ENCODE peak calls at places on chromosomes 11 and 22, in ten cellular contexts. One of them, this sample, is unnamed.

GRCh38 chr11:123308077-123308476 is 113.0 kb upstream of the CLMP start:
- DNase-seq in K562: no peak
- DNase-seq in HepG2: no peak
- DNase-seq in IMR-90: peak
- DNase-seq in uterus: no peak
- DNase-seq in tibial nerve: peak
- DNase-seq in body of pancreas: no peak
- DNase-seq in right lobe of liver: no peak
- DNase-seq in NB4: peak
- DNase-seq in lower leg skin: no peak
- DNase-seq in this sample: no peak

GRCh38 chr11:66864172-66864901 is 7.5 kb downstream of the LRFN4 start:
- DNase-seq in K562: no peak
- DNase-seq in uterus: no peak
- DNase-seq in NB4: no peak
- DNase-seq in HepG2: no peak
- DNase-seq in tibial nerve: no peak
- DNase-seq in IMR-90: no peak
- DNase-seq in lower leg skin: no peak
- DNase-seq in right lobe of liver: no peak
- DNase-seq in body of pancreas: no peak
- DNase-seq in this sample: no peak

GRCh38 chr11:1224491-1225385 is 1.9 kb downstream of the MUC5B start:
- DNase-seq in K562: no peak
- DNase-seq in tibial nerve: no peak
- DNase-seq in HepG2: no peak
- DNase-seq in lower leg skin: no peak
- DNase-seq in uterus: no peak
- DNase-seq in right lobe of liver: peak
- DNase-seq in NB4: no peak
- DNase-seq in body of pancreas: no peak
- DNase-seq in IMR-90: no peak
- DNase-seq in this sample: no peak

GRCh38 chr22:31995046-31995445 is 48.0 kb upstream of the SLC5A1 start:
- DNase-seq in K562: no peak
- DNase-seq in NB4: peak
- DNase-seq in lower leg skin: no peak
- DNase-seq in right lobe of liver: no peak
- DNase-seq in IMR-90: no peak
- DNase-seq in tibial nerve: no peak
- DNase-seq in uterus: no peak
- DNase-seq in body of pancreas: no peak
- DNase-seq in HepG2: no peak
- DNase-seq in this sample: peak

GRCh38 chr11:134524201-134524600 is 112.2 kb upstream of the B3GAT1 start:
- DNase-seq in right lobe of liver: peak
- DNase-seq in tibial nerve: no peak
- DNase-seq in body of pancreas: no peak
- DNase-seq in K562: no peak
- DNase-seq in uterus: no peak
- DNase-seq in NB4: no peak
- DNase-seq in HepG2: no peak
- DNase-seq in lower leg skin: no peak
- DNase-seq in IMR-90: no peak
- DNase-seq in this sample: no peak

GRCh38 chr11:70671083-70671482 is 272.8 kb downstream of the CTTN start:
- DNase-seq in K562: peak
- DNase-seq in right lobe of liver: no peak
- DNase-seq in NB4: peak
- DNase-seq in HepG2: no peak
- DNase-seq in body of pancreas: no peak
- DNase-seq in uterus: no peak
- DNase-seq in IMR-90: no peak
- DNase-seq in tibial nerve: no peak
- DNase-seq in lower leg skin: no peak
- DNase-seq in this sample: no peak

GRCh38 chr11:65558002-65558784 is at the start of gene LTBP3:
- DNase-seq in tibial nerve: peak
- DNase-seq in body of pancreas: peak
- DNase-seq in right lobe of liver: peak
- DNase-seq in uterus: peak
- DNase-seq in NB4: peak
- DNase-seq in lower leg skin: no peak
- DNase-seq in K562: peak
- DNase-seq in HepG2: peak
- DNase-seq in IMR-90: peak
- DNase-seq in this sample: peak

GRCh38 chr22:38304526-38304925 is 12.7 kb downstream of the CSNK1E start:
- DNase-seq in right lobe of liver: no peak
- DNase-seq in HepG2: no peak
- DNase-seq in body of pancreas: no peak
- DNase-seq in NB4: no peak
- DNase-seq in K562: no peak
- DNase-seq in tibial nerve: no peak
- DNase-seq in IMR-90: no peak
- DNase-seq in uterus: no peak
- DNase-seq in lower leg skin: no peak
- DNase-seq in this sample: no peak

GRCh38 chr11:120912504-120912903 is 111.4 kb upstream of the TBCEL start:
- DNase-seq in HepG2: peak
- DNase-seq in right lobe of liver: no peak
- DNase-seq in lower leg skin: no peak
- DNase-seq in tibial nerve: no peak
- DNase-seq in K562: peak
- DNase-seq in uterus: no peak
- DNase-seq in NB4: peak
- DNase-seq in body of pancreas: peak
- DNase-seq in IMR-90: peak
- DNase-seq in this sample: peak

GRCh38 chr11:120909676-120910215 is 114.2 kb upstream of the TBCEL start:
- DNase-seq in lower leg skin: no peak
- DNase-seq in uterus: no peak
- DNase-seq in K562: no peak
- DNase-seq in HepG2: no peak
- DNase-seq in IMR-90: no peak
- DNase-seq in NB4: no peak
- DNase-seq in right lobe of liver: no peak
- DNase-seq in tibial nerve: no peak
- DNase-seq in body of pancreas: no peak
- DNase-seq in this sample: peak

GRCh38 chr11:120914021-120914420 is 109.9 kb upstream of the TBCEL start:
- DNase-seq in lower leg skin: no peak
- DNase-seq in IMR-90: no peak
- DNase-seq in uterus: no peak
- DNase-seq in NB4: no peak
- DNase-seq in K562: no peak
- DNase-seq in right lobe of liver: no peak
- DNase-seq in tibial nerve: no peak
- DNase-seq in body of pancreas: no peak
- DNase-seq in HepG2: no peak
- DNase-seq in this sample: no peak

GRCh38 chr11:120912915-120913314 is 111.0 kb upstream of the TBCEL start:
- DNase-seq in right lobe of liver: no peak
- DNase-seq in lower leg skin: no peak
- DNase-seq in body of pancreas: no peak
- DNase-seq in IMR-90: no peak
- DNase-seq in uterus: no peak
- DNase-seq in K562: no peak
- DNase-seq in tibial nerve: no peak
- DNase-seq in HepG2: no peak
- DNase-seq in NB4: no peak
- DNase-seq in this sample: no peak

DNA sequence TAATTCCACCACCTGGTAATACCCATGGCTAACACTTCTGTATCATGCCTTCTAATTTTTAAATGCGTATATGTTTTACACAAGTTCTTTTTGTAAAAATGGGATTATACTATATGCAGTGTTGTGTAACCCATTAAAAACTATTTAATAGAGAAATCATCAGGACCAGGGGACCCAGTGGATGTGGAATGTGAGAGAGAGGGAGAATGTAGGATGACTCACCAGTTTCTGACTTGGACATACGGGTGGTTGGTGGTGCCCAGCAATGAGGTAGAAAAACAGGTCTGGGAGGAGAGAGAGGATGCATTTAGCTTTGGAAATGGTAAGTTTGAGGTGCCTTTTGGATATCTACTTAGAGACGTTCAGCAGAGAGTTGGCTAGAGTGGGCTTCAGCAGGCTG is 112.0 kb upstream of the TBCEL start:
- DNase-seq in NB4: no peak
- DNase-seq in K562: no peak
- DNase-seq in tibial nerve: no peak
- DNase-seq in lower leg skin: no peak
- DNase-seq in HepG2: no peak
- DNase-seq in body of pancreas: no peak
- DNase-seq in uterus: no peak
- DNase-seq in IMR-90: no peak
- DNase-seq in right lobe of liver: no peak
- DNase-seq in this sample: no peak
- TF ChIP-seq POLR2A in NB4: no peak
- TF ChIP-seq POLR2A in K562: no peak
- TF ChIP-seq POLR2A in tibial nerve: no peak
- TF ChIP-seq POLR2A in lower leg skin: no peak
- TF ChIP-seq POLR2A in HepG2: no peak
- TF ChIP-seq POLR2A in body of pancreas: no peak
- TF ChIP-seq POLR2A in uterus: no peak
- TF ChIP-seq POLR2A in IMR-90: no peak
- TF ChIP-seq POLR2A in right lobe of liver: no peak
- TF ChIP-seq POLR2A in this sample: no peak

DNA sequence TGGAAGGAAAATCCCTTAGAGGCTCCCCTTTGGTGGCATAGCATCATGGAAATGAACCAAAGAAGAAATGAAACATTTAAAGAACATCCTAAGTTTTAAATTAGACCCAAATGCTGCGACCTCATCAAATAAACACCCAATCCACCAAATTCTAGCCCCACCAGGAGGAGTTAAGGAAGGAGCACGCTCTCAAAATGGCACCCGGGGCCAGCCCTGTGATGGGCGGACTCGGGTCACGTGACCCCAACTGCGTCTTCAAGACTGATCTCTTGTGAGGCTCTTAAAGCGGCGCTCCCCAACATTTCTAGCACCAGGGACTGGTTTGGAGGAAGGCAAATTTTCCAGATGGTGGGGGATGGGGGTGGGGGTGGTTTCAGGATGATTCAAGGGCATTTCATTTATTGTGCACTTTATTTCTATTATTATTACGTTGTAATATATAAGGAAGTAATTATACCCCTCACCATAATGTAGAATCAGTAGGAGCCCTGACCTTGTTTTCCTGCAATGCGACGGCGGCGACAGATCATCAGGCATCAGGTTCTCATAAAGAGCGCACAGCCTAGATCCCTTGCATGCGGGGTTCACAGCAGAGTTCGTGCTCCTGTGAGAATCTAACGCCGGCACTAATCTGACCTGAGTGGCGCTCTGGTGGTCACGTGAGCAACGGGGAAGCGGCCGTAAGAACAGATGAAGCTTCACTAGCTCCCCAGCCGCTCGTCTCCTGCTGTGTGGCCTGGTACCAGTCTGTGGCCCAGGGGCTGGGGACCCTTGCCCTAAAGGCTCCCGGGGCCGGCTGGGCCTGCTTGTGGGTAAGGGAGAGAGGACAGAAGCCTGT is 90.6 kb upstream of the SLC22A12 start:
- DNase-seq in K562: peak
- DNase-seq in HepG2: no peak
- DNase-seq in body of pancreas: no peak
- DNase-seq in uterus: no peak
- DNase-seq in lower leg skin: no peak
- DNase-seq in tibial nerve: no peak
- DNase-seq in IMR-90: no peak
- DNase-seq in NB4: peak
- DNase-seq in right lobe of liver: no peak
- DNase-seq in this sample: no peak
- TF ChIP-seq POLR2A in K562: no peak
- TF ChIP-seq POLR2A in HepG2: no peak
- TF ChIP-seq POLR2A in body of pancreas: no peak
- TF ChIP-seq POLR2A in uterus: no peak
- TF ChIP-seq POLR2A in lower leg skin: no peak
- TF ChIP-seq POLR2A in tibial nerve: no peak
- TF ChIP-seq POLR2A in IMR-90: no peak
- TF ChIP-seq POLR2A in NB4: peak
- TF ChIP-seq POLR2A in right lobe of liver: no peak
- TF ChIP-seq POLR2A in this sample: no peak

GRCh38 chr22:41587347-41587723 is 2.3 kb downstream of the PMM1 start:
- DNase-seq in NB4: no peak
- DNase-seq in HepG2: no peak
- DNase-seq in body of pancreas: no peak
- DNase-seq in lower leg skin: no peak
- DNase-seq in right lobe of liver: no peak
- DNase-seq in uterus: no peak
- DNase-seq in IMR-90: no peak
- DNase-seq in tibial nerve: no peak
- DNase-seq in K562: no peak
- DNase-seq in this sample: no peak

GRCh38 chr22:41585898-41586297 is 3.7 kb downstream of the PMM1 start:
- DNase-seq in tibial nerve: no peak
- DNase-seq in body of pancreas: no peak
- DNase-seq in right lobe of liver: no peak
- DNase-seq in NB4: no peak
- DNase-seq in K562: no peak
- DNase-seq in IMR-90: no peak
- DNase-seq in lower leg skin: no peak
- DNase-seq in HepG2: no peak
- DNase-seq in uterus: no peak
- DNase-seq in this sample: no peak

GRCh38 chr22:41584881-41585280 is 4.8 kb downstream of the PMM1 start:
- DNase-seq in NB4: no peak
- DNase-seq in tibial nerve: no peak
- DNase-seq in right lobe of liver: no peak
- DNase-seq in lower leg skin: no peak
- DNase-seq in body of pancreas: no peak
- DNase-seq in HepG2: no peak
- DNase-seq in uterus: no peak
- DNase-seq in K562: no peak
- DNase-seq in IMR-90: no peak
- DNase-seq in this sample: no peak

GRCh38 chr22:41589260-41589600 is 410 bp downstream of the PMM1 start:
- DNase-seq in right lobe of liver: no peak
- DNase-seq in body of pancreas: peak
- DNase-seq in uterus: no peak
- DNase-seq in tibial nerve: no peak
- DNase-seq in HepG2: no peak
- DNase-seq in NB4: peak
- DNase-seq in lower leg skin: peak
- DNase-seq in K562: no peak
- DNase-seq in IMR-90: no peak
- DNase-seq in this sample: peak

DNA sequence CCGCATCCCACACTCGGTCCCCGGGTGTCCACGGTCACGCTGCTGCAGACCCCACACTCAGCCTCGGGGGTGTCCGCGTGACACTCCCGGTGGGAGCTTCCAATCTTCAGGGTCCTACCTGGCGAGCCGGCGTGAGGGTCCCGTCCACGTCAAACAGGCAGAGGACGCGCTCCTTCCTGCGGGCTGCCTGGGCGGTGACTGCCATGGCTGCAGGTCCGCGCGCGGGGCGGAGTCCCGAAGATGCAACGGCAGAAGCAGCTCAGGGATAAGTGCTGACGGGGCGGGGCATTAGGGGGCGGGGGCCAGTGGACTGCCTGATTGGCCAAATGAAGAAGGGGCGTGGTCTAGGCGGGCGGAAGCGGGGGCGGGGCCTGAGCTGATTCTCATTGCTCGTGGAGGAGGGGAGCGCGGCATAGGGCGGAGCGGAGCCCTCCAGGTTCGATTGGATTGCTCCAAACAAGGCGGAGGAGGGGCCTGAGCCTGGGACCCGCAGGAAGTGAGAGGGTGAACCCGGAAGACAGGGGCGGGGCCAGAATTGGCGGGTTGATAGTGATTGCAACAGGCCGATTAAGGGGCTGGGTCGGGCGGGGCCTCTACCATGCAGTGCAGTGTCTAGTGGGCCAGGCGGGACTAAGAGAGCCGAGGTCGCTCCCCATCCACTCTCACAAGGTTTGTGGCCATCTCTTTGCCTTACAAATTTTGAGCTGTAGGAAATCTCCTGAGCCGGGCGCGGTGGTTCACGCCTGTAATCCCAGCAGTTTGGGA is at the start of gene PMM1:
- DNase-seq in IMR-90: peak
- DNase-seq in body of pancreas: peak
- DNase-seq in K562: peak
- DNase-seq in NB4: peak
- DNase-seq in HepG2: peak
- DNase-seq in lower leg skin: peak
- DNase-seq in uterus: peak
- DNase-seq in right lobe of liver: peak
- DNase-seq in tibial nerve: peak
- DNase-seq in this sample: peak
- TF ChIP-seq POLR2A in IMR-90: peak
- TF ChIP-seq POLR2A in body of pancreas: peak
- TF ChIP-seq POLR2A in K562: peak
- TF ChIP-seq POLR2A in NB4: peak
- TF ChIP-seq POLR2A in HepG2: peak
- TF ChIP-seq POLR2A in lower leg skin: no peak
- TF ChIP-seq POLR2A in uterus: peak
- TF ChIP-seq POLR2A in right lobe of liver: peak
- TF ChIP-seq POLR2A in tibial nerve: peak
- TF ChIP-seq POLR2A in this sample: peak

GRCh38 chr11:64240467-64241174 is at the start of gene FKBP2:
- DNase-seq in K562: peak
- DNase-seq in body of pancreas: peak
- DNase-seq in HepG2: peak
- DNase-seq in IMR-90: peak
- DNase-seq in tibial nerve: peak
- DNase-seq in lower leg skin: peak
- DNase-seq in uterus: peak
- DNase-seq in NB4: peak
- DNase-seq in right lobe of liver: peak
- DNase-seq in this sample: peak
- TF ChIP-seq POLR2A in K562: peak
- TF ChIP-seq POLR2A in body of pancreas: peak
- TF ChIP-seq POLR2A in HepG2: no peak
- TF ChIP-seq POLR2A in IMR-90: peak
- TF ChIP-seq POLR2A in tibial nerve: peak
- TF ChIP-seq POLR2A in lower leg skin: peak
- TF ChIP-seq POLR2A in uterus: peak
- TF ChIP-seq POLR2A in NB4: peak
- TF ChIP-seq POLR2A in right lobe of liver: peak
- TF ChIP-seq POLR2A in this sample: peak

This sample was measured in erythroblast.